ENCODE peak calls at places on chromosome 3, in six cellular contexts. J is Panc1, B is psoas muscle, C is upper lobe of right lung, V is left lung, Y is coronary artery. Z is an unnamed sample.

GRCh38 chr3:120749843-120750242 is 7.3 kb downstream of the GTF2E1 start:
- DNase-seq in J (no peak), B (no peak), C (no peak), V (no peak), Y (no peak), Z (no peak)

GRCh38 chr3:13647314-13648059 is 98.6 kb downstream of the FBLN2 start:
- DNase-seq in J (no peak), B (no peak), C (no peak), V (no peak), Y (no peak), Z (no peak)

GRCh38 chr3:105827959-105828358 is 40.9 kb downstream of the CBLB start:
- DNase-seq in J (peak), B (peak), C (no peak), V (no peak), Y (no peak), Z (peak)

GRCh38 chr3:50609743-50610085 is 1.9 kb downstream of the CISH start:
- DNase-seq in J (no peak), B (no peak), C (no peak), V (peak), Y (no peak), Z (no peak)

GRCh38 chr3:140950154-140950553 is 8.5 kb downstream of the SLC25A36 start:
- DNase-seq in J (no peak), B (no peak), C (no peak), V (no peak), Y (no peak), Z (no peak)

GRCh38 chr3:168073842-168074311 is 21.8 kb downstream of the GOLIM4 start:
- DNase-seq in J (no peak), B (no peak), C (no peak), V (no peak), Y (no peak), Z (no peak)

GRCh38 chr3:109023656-109024254 is 70.1 kb upstream of the GUCA1C start:
- DNase-seq in J (no peak), B (no peak), C (no peak), V (no peak), Y (no peak), Z (peak)

GRCh38 chr3:48820626-48821324 is 26.9 kb downstream of the PRKAR2A start:
- DNase-seq in J (no peak), B (no peak), C (no peak), V (no peak), Y (no peak), Z (peak)

GRCh38 chr3:196792771-196793170 is 53.1 kb downstream of the PAK2 start:
- DNase-seq in J (no peak), B (no peak), C (no peak), V (no peak), Y (no peak), Z (no peak)

GRCh38 chr3:177491301-177492031 is 294.2 kb upstream of the TBL1XR1 start:
- DNase-seq in J (no peak), B (no peak), C (no peak), V (no peak), Y (no peak), Z (no peak)

GRCh38 chr3:41328916-41329315 is 129.6 kb downstream of the CTNNB1 start:
- DNase-seq in J (no peak), B (no peak), C (no peak), V (no peak), Y (no peak), Z (no peak)

GRCh38 chr3:125186261-125186770 is 26.2 kb downstream of the SLC12A8 start:
- DNase-seq in J (no peak), B (no peak), C (no peak), V (no peak), Y (no peak), Z (no peak)

GRCh38 chr3:9023191-9023590 is 59.9 kb upstream of the RAD18 start:
- DNase-seq in J (no peak), B (no peak), C (no peak), V (no peak), Y (no peak), Z (no peak)

GRCh38 chr3:141076821-141077571 is 25.8 kb downstream of the SPSB4 start:
- DNase-seq in J (no peak), B (peak), C (peak), V (peak), Y (no peak), Z (no peak)

GRCh38 chr3:178512627-178513026 is 23.6 kb upstream of the KCNMB2 start:
- DNase-seq in J (no peak), B (no peak), C (no peak), V (no peak), Y (no peak), Z (no peak)

GRCh38 chr3:20197775-20198174 is 11.8 kb upstream of the SGO1 start:
- DNase-seq in J (no peak), B (no peak), C (no peak), V (no peak), Y (no peak), Z (no peak)

GRCh38 chr3:114597012-114597411 is 303.2 kb downstream of the TIGIT start:
- DNase-seq in J (no peak), B (no peak), C (no peak), V (no peak), Y (no peak), Z (no peak)

GRCh38 chr3:51888463-51889105 is 13.2 kb upstream of the IQCF5 start:
- DNase-seq in J (no peak), B (no peak), C (no peak), V (no peak), Y (no peak), Z (no peak)

GRCh38 chr3:64685331-64685799 is 2.4 kb downstream of the ADAMTS9 start:
- DNase-seq in J (no peak), B (no peak), C (no peak), V (peak), Y (no peak), Z (no peak)

GRCh38 chr3:135125171-135125801 is 330.2 kb downstream of the EPHB1 start:
- DNase-seq in J (no peak), B (no peak), C (no peak), V (no peak), Y (no peak), Z (peak)

GRCh38 chr3:87792532-87793321 is 266.1 kb downstream of the CGGBP1 start:
- DNase-seq in J (no peak), B (no peak), C (peak), V (no peak), Y (no peak), Z (no peak)

GRCh38 chr3:72909591-72909990 is 21.7 kb downstream of the GXYLT2 start:
- DNase-seq in J (no peak), B (no peak), C (no peak), V (no peak), Y (no peak), Z (no peak)

GRCh38 chr3:129605593-129606521 is 619 bp downstream of the PLXND1 start:
- DNase-seq in J (no peak), B (peak), C (peak), V (peak), Y (no peak), Z (no peak)

GRCh38 chr3:127783166-127783565 is 39.1 kb downstream of the MGLL start:
- DNase-seq in J (no peak), B (peak), C (peak), V (no peak), Y (no peak), Z (no peak)

GRCh38 chr3:168081171-168081771 is 14.5 kb downstream of the GOLIM4 start:
- DNase-seq in J (no peak), B (no peak), C (no peak), V (no peak), Y (no peak), Z (no peak)

GRCh38 chr3:115659253-115659652 is 35.9 kb downstream of the GAP43 start:
- DNase-seq in J (no peak), B (no peak), C (no peak), V (no peak), Y (no peak), Z (no peak)

GRCh38 chr3:141421639-141422319 is 53.5 kb downstream of the ZBTB38 start:
- DNase-seq in J (no peak), B (no peak), C (no peak), V (no peak), Y (no peak), Z (no peak)

GRCh38 chr3:186413615-186414415 is 51.8 kb upstream of the DGKG start:
- DNase-seq in J (no peak), B (peak), C (peak), V (peak), Y (no peak), Z (no peak)

GRCh38 chr3:134976948-134977347 is 181.9 kb downstream of the EPHB1 start:
- DNase-seq in J (no peak), B (no peak), C (no peak), V (no peak), Y (peak), Z (no peak)

GRCh38 chr3:182633206-182633605 is 160.1 kb upstream of the ATP11B start:
- DNase-seq in J (no peak), B (no peak), C (no peak), V (no peak), Y (no peak), Z (no peak)

GRCh38 chr3:144264350-144264749 is 292.7 kb downstream of the DIPK2A start:
- DNase-seq in J (no peak), B (no peak), C (no peak), V (no peak), Y (no peak), Z (no peak)

GRCh38 chr3:70736009-70736408 is 423.6 kb upstream of the MDFIC2 start:
- DNase-seq in J (no peak), B (no peak), C (no peak), V (no peak), Y (no peak), Z (no peak)

GRCh38 chr3:134847349-134847748 is 52.3 kb downstream of the EPHB1 start:
- DNase-seq in J (no peak), B (no peak), C (no peak), V (no peak), Y (peak), Z (no peak)

GRCh38 chr3:187673012-187673411 is 2.8 kb upstream of the SST start:
- DNase-seq in J (no peak), B (no peak), C (no peak), V (no peak), Y (no peak), Z (no peak)

GRCh38 chr3:75101329-75102147 is 487.1 kb upstream of the CNTN3 start:
- DNase-seq in J (no peak), B (no peak), C (peak), V (peak), Y (peak), Z (no peak)

DNA sequence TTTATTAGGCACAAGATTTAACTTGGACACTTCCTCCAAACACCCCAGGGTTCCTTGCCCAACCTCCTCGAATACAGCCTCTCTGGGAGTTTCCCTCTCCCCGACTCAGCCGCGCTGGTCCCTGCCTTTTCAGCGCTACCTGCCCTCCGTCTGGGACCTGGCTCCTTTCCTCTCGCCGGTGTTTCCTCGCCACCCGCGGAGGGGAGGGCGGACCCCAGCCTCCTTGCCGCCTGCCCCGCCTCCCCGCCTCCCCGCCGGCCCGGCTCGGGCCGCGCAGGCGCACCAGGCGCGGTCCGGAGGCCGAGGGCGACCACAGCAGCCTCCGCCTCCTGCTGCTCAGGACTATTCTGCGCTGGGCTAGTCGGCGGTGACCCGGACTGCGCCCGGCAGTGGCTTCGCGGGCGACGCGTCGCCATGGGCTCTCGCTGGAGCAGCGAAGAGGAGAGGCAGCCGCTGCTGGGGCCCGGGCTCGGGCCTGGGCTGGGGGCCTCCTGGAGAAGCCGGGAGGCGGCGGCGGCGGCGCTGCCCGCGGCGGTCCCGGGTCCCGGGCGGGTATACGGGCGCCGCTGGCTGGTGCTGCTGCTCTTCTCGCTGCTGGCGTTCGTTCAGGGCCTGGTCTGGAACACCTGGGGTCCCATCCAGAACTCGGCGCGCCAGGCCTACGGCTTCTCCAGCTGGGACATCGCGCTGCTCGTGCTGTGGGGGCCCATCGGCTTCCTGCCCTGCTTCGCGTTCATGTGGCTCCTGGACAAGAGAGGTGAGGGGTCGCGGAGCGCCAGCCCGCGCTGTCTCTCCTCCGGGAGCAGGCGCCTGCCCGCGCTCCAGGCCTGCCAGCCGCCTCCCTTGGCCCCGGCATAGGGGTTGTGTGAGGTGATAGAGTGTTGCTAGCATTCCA is at the start of gene SLC49A4:
- DNase-seq in J (peak), B (peak), C (peak), V (peak), Y (peak), Z (peak)
- H3K4me3 ChIP-seq in J (peak), B (peak), C (peak), V (peak), Y (peak), Z (peak)

GRCh38 chr3:29668728-29669127 is 387.9 kb downstream of the RBMS3 start:
- DNase-seq in J (no peak), B (no peak), C (no peak), V (no peak), Y (no peak), Z (no peak)
- TF ChIP-seq CTCF in J (no peak), B (no peak), C (no peak), V (no peak), Y (no peak), Z (peak)

GRCh38 chr3:164851204-164851603 is 227.1 kb downstream of the SI start:
- DNase-seq in J (no peak), B (no peak), C (no peak), V (no peak), Y (no peak), Z (no peak)
- H3K4me3 ChIP-seq in J (no peak), B (no peak), C (no peak), V (no peak), Y (no peak), Z (no peak)

GRCh38 chr3:53198256-53198977 is 37.4 kb downstream of the PRKCD start:
- DNase-seq in J (no peak), B (no peak), C (no peak), V (no peak), Y (no peak), Z (no peak)
- TF ChIP-seq CTCF in J (peak), B (no peak), C (no peak), V (no peak), Y (no peak), Z (peak)

DNA sequence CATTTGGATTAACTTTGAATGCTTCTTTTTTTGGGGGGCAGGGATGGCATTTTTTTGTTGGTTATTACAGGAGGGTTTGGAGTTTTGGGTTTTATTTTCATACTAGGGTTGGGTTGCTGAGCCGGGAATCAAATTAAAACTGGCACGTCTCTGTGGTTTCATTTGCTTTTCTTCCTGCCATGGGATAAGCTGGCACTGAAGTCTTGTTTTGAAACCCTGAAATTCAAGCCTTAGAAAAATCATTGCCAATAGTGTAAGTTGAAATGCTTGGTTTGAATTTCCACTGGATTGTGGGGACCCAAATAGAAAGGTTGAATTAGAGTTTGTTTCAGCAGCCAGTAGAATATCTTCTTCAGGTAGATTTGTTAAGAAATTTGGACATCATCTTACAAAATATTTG is 193.1 kb upstream of the DCBLD2 start:
- DNase-seq in J (no peak), B (no peak), C (no peak), V (no peak), Y (no peak), Z (no peak)
- H3K4me3 ChIP-seq in J (no peak), B (no peak), C (no peak), V (no peak), Y (peak), Z (no peak)

GRCh38 chr3:151774235-151774634 is 39.7 kb upstream of the AADAC start:
- DNase-seq in J (no peak), B (no peak), C (no peak), V (no peak), Y (no peak), Z (no peak)

GRCh38 chr3:151769175-151769574 is 35.4 kb downstream of the AADACL2 start:
- DNase-seq in J (no peak), B (no peak), C (no peak), V (no peak), Y (no peak), Z (no peak)

GRCh38 chr3:151772825-151773480 is 39.2 kb downstream of the AADACL2 start:
- DNase-seq in J (no peak), B (no peak), C (no peak), V (no peak), Y (no peak), Z (no peak)

GRCh38 chr3:151768393-151768930 is 34.7 kb downstream of the AADACL2 start:
- DNase-seq in J (no peak), B (no peak), C (no peak), V (no peak), Y (no peak), Z (no peak)

GRCh38 chr3:151770941-151771340 is 37.2 kb downstream of the AADACL2 start:
- DNase-seq in J (no peak), B (peak), C (peak), V (peak), Y (no peak), Z (no peak)
- TF ChIP-seq CTCF in J (no peak), B (no peak), C (no peak), V (no peak), Y (no peak), Z (no peak)

GRCh38 chr3:10468611-10469354 is 36.6 kb downstream of the ATP2B2 start:
- DNase-seq in J (no peak), B (no peak), C (no peak), V (no peak), Y (no peak), Z (no peak)

GRCh38 chr3:10470120-10470665 is 35.2 kb downstream of the ATP2B2 start:
- DNase-seq in J (no peak), B (no peak), C (no peak), V (no peak), Y (no peak), Z (no peak)

GRCh38 chr3:10467904-10468610 is 37.3 kb downstream of the ATP2B2 start:
- DNase-seq in J (no peak), B (peak), C (no peak), V (no peak), Y (no peak), Z (no peak)

GRCh38 chr3:10470666-10471336 is 34.6 kb downstream of the ATP2B2 start:
- DNase-seq in J (no peak), B (peak), C (no peak), V (no peak), Y (no peak), Z (no peak)

GRCh38 chr3:10469406-10470119 is 35.8 kb downstream of the ATP2B2 start:
- DNase-seq in J (no peak), B (peak), C (no peak), V (no peak), Y (no peak), Z (no peak)
- H3K4me3 ChIP-seq in J (no peak), B (peak), C (no peak), V (no peak), Y (no peak), Z (no peak)

DNA sequence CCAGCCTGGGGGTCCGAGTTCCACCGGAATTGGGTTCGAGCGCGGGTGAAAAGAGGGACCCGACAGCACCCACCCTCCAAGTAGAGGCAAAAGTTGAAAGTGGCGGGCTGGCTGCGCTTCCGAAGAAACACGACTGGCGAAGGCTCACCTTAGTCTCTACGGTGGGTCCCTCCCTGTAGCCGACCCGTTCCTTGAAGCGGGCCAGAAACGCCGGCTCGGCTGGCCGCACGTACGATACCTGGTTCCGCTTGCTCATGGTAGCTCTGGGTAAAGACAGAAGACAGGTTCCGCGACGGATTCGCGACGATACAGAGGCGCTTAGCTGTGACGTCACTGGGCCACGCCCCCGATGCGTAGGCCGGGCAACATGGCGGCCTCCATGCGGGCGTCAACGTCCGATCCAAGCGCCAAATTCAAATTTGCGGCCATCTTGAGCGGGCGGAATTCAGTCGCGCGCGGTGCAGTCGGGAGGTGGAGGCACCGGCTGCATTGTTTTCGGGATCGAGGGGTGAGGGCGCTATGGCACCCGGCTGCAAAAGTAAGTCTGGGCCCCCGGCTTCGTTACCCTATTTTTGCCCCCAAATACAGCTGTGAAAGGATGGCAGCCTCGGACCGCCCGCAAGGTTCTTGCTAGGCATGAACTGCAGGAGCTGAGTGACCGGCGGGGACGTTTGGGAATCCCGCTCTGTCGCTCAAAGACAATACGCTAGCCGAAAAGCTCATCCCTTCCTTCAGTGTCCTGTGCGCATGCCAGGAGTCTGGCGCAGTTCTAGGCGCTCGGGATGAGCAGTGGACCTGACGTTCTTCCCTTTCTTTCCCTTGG is at the start of the genes KIAA1143 and KIF15:
- DNase-seq in J (peak), B (peak), C (peak), V (peak), Y (peak), Z (peak)
- TF ChIP-seq CTCF in J (no peak), B (no peak), C (no peak), V (no peak), Y (no peak), Z (no peak)

DNA sequence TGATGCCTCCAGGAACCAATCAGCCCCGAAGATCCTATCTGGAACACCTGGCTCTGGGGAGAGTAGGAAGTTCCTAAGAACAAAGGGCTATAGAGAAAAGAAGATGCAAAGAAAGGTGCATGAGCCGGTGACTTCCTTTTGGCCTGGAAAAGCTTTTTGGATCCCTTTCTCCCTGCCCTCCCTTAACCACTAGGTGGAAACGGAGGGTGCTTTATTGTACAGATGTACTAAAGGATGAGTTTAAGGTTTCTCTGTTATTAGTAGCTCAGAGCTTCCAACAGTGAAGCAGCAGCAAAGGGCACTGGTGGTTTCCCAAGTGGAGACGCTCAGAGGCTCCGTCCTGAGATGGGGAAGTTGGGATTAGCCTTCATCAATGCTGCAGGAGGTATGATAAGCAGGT is 6.0 kb upstream of the ADGRG7 start:
- DNase-seq in J (no peak), B (no peak), C (no peak), V (no peak), Y (no peak), Z (no peak)
- H3K4me3 ChIP-seq in J (no peak), B (no peak), C (no peak), V (no peak), Y (peak), Z (no peak)